ENCODE peak calls at places on chromosome 3, in nine cellular contexts. N, J, G, P, Q, A, U, V and Z are unnamed samples.

GRCh38 chr3:192577271-192577670 is 150.1 kb downstream of the FGF12 start:
- DNase-seq in N (no peak), J (no peak), G (no peak), P (no peak), Q (no peak), A (no peak), U (no peak), V (no peak), Z (no peak)

GRCh38 chr3:45608885-45609284 is 14.3 kb downstream of the LIMD1 start:
- DNase-seq in N (peak; percentile 73), J (peak; percentile 16), G (no peak), P (no peak), Q (no peak), A (no peak), U (no peak), V (no peak), Z (peak; percentile 34)

GRCh38 chr3:37872413-37873160 is 10.9 kb downstream of the CTDSPL start:
- DNase-seq in N (peak; percentile 32), J (no peak), G (no peak), P (no peak), Q (no peak), A (no peak), U (peak; percentile 36), V (no peak), Z (no peak)

GRCh38 chr3:125357837-125358236 is 17.3 kb downstream of the ZNF148 start:
- DNase-seq in N (no peak), J (no peak), G (no peak), P (no peak), Q (no peak), A (no peak), U (no peak), V (no peak), Z (no peak)

GRCh38 chr3:174062923-174063322 is 665.4 kb downstream of the NLGN1 start:
- DNase-seq in N (peak; percentile 7), J (peak; percentile 9), G (no peak), P (no peak), Q (no peak), A (no peak), U (peak; percentile 11), V (no peak), Z (no peak)

GRCh38 chr3:107962946-107963345 is 127.9 kb downstream of the CD47 start:
- DNase-seq in N (no peak), J (peak; percentile 25), G (no peak), P (no peak), Q (no peak), A (no peak), U (peak; percentile 93), V (no peak), Z (no peak)

GRCh38 chr3:16300282-16300681 is 35.3 kb downstream of the OXNAD1 start:
- DNase-seq in N (no peak), J (no peak), G (no peak), P (no peak), Q (no peak), A (no peak), U (peak; percentile 63), V (no peak), Z (no peak)

GRCh38 chr3:101391413-101391812 is 71.0 kb upstream of the IMPG2 start:
- DNase-seq in N (no peak), J (no peak), G (no peak), P (no peak), Q (no peak), A (no peak), U (no peak), V (no peak), Z (no peak)

GRCh38 chr3:147958754-147959153 is 549.6 kb downstream of the ZIC1 start:
- DNase-seq in N (no peak), J (no peak), G (no peak), P (no peak), Q (no peak), A (no peak), U (no peak), V (no peak), Z (no peak)

GRCh38 chr3:135310317-135310716 is 515.3 kb downstream of the EPHB1 start:
- DNase-seq in N (no peak), J (no peak), G (no peak), P (no peak), Q (no peak), A (no peak), U (no peak), V (peak; percentile 17), Z (no peak)

GRCh38 chr3:171788546-171789351 is 21.5 kb downstream of the PLD1 start:
- DNase-seq in N (peak; percentile 95), J (peak; percentile 96), G (peak; percentile 58), P (no peak), Q (no peak), A (no peak), U (peak; percentile 31), V (no peak), Z (no peak)

GRCh38 chr3:127764841-127765362 is 57.4 kb downstream of the MGLL start:
- DNase-seq in N (peak; percentile 84), J (peak; percentile 66), G (peak; percentile 38), P (no peak), Q (no peak), A (no peak), U (peak; percentile 36), V (no peak), Z (no peak)

GRCh38 chr3:30873667-30874066 is 20.8 kb downstream of the GADL1 start:
- DNase-seq in N (no peak), J (no peak), G (no peak), P (no peak), Q (no peak), A (no peak), U (peak; percentile 51), V (no peak), Z (no peak)

GRCh38 chr3:14925729-14926591 is 21.4 kb upstream of the NR2C2 start:
- DNase-seq in N (peak; percentile 68), J (peak; percentile 68), G (peak; percentile 79), P (no peak), Q (no peak), A (no peak), U (peak; percentile 72), V (peak; percentile 68), Z (no peak)